ENCODE peak calls at places on chromosomes 6 and 20, in four cellular contexts. H is body of pancreas, W is GM12878, D is uterus. Y is an unnamed sample.

GRCh38 chr20:61308171-61308795 is 56.2 kb downstream of the CDH4 start:
- DNase-seq in W (no peak), H (no peak), D (no peak), Y (no peak)

GRCh38 chr6:143368426-143368825 is 82.1 kb downstream of the ADAT2 start:
- DNase-seq in H (no peak), W (peak), D (no peak), Y (no peak)

GRCh38 chr6:8731874-8732273 is 296.5 kb upstream of the SLC35B3 start:
- DNase-seq in D (no peak), H (no peak), W (no peak), Y (no peak)

GRCh38 chr6:137798846-137799245 is 68.2 kb upstream of the TNFAIP3 start:
- DNase-seq in D (no peak), W (no peak), H (no peak), Y (no peak)

GRCh38 chr6:98039876-98040605 is 757.0 kb upstream of the MMS22L start:
- DNase-seq in W (no peak), D (no peak), H (no peak), Y (no peak)

GRCh38 chr6:113980937-113981554 is 10.1 kb upstream of the HDAC2 start:
- DNase-seq in W (no peak), H (no peak), D (no peak), Y (no peak)

GRCh38 chr20:62063601-62063980 is 2.1 kb downstream of the TAF4 start:
- DNase-seq in H (no peak), D (no peak), W (no peak), Y (no peak)

GRCh38 chr6:108946695-108947094 is 98.5 kb downstream of the ARMC2 start:
- DNase-seq in W (no peak), H (no peak), D (peak), Y (no peak)

GRCh38 chr20:33653900-33654596 is 8.1 kb upstream of the C20orf144 start:
- DNase-seq in W (no peak), D (peak), H (peak), Y (no peak)

GRCh38 chr6:73566954-73567591 is 46.2 kb upstream of the EEF1A1 start:
- DNase-seq in D (peak), H (peak), W (no peak), Y (peak)

DNA sequence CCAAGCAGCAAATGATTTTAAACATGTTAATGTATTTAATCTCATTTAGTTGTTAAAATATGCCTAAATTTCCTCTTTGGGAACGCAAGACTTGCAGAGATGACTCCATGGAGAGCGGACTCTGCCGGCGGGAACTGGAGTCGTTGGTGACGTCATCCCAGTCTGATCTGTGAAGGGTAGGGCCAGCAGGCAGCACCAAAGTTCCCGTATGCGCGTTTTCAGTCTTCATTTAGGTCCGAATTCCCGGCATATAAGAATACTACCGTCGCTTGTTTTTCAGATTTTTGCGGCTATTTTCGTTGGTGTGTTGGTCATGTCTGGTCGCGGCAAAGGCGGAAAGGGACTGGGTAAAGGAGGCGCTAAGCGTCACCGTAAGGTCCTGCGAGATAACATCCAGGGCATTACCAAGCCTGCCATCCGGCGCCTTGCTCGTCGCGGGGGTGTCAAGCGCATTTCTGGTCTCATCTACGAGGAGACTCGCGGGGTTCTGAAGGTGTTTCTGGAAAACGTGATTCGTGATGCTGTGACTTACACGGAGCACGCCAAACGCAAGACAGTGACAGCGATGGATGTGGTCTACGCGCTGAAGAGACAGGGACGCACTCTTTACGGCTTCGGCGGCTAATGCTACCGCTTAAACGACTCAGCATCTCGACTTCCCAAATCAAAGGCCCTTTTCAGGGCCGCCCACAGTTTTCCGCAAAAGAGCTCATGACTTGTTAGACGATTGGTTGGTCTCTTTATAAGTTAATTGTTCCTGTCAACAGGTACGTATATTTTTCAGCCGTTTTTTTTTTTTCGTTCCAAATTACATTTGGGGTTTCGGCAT is 117.3 kb downstream of the HFE start:
- DNase-seq in W (peak), H (peak), D (peak), Y (no peak)
- TF ChIP-seq POLR2A in W (peak), H (peak), D (peak), Y (peak)

GRCh38 chr20:3111995-3112394 is 27.5 kb upstream of the AVP start:
- DNase-seq in H (no peak), D (no peak), W (no peak), Y (no peak)
- TF ChIP-seq POLR2A in H (no peak), D (no peak), W (no peak), Y (no peak)

GRCh38 chr6:15082708-15083107 is 163.2 kb upstream of the JARID2 start:
- DNase-seq in H (no peak), D (no peak), W (no peak), Y (no peak)
- TF ChIP-seq POLR2A in H (no peak), D (no peak), W (no peak), Y (no peak)

GRCh38 chr20:50309280-50309763 is 118.7 kb downstream of the CEBPB start:
- DNase-seq in W (no peak), D (no peak), H (no peak), Y (no peak)
- TF ChIP-seq POLR2A in W (no peak), D (no peak), H (no peak), Y (no peak)

GRCh38 chr20:1467082-1467354 is 369 bp upstream of the NSFL1C start:
- DNase-seq in D (no peak), W (no peak), H (no peak), Y (no peak)

GRCh38 chr20:1468117-1468624 is 1.5 kb upstream of the NSFL1C start:
- DNase-seq in W (no peak), H (no peak), D (no peak), Y (no peak)

GRCh38 chr20:1465470-1466210 is 1.0 kb downstream of the NSFL1C start:
- DNase-seq in H (no peak), W (no peak), D (no peak), Y (no peak)

GRCh38 chr20:1467355-1468116 is 887 bp upstream of the NSFL1C start:
- DNase-seq in D (no peak), H (peak), W (no peak), Y (no peak)

GRCh38 chr20:1466211-1467081 is at the start of gene NSFL1C:
- DNase-seq in H (peak), D (peak), W (peak), Y (peak)
- TF ChIP-seq POLR2A in H (peak), D (peak), W (peak), Y (peak)

Y was measured in H54.